ENCODE peak calls at places on chromosomes 16 and 17, in eight cellular contexts. One of them, this sample, is unnamed.

GRCh38 chr17:36072431-36073121 is 8.5 kb downstream of the CCL18 start:
- DNase-seq in sigmoid colon: no peak
- DNase-seq in stomach: peak
- DNase-seq in HCT116: peak
- DNase-seq in ovary: no peak
- DNase-seq in Peyer's patch: peak
- DNase-seq in A549: peak
- DNase-seq in IMR-90: peak
- DNase-seq in this sample: peak

GRCh38 chr17:68381076-68381900 is 76.0 kb downstream of the WIPI1 start:
- DNase-seq in sigmoid colon: peak
- DNase-seq in ovary: no peak
- DNase-seq in Peyer's patch: no peak
- DNase-seq in A549: no peak
- DNase-seq in IMR-90: peak
- DNase-seq in stomach: peak
- DNase-seq in HCT116: peak
- DNase-seq in this sample: peak

GRCh38 chr16:11681526-11681925 is 13.3 kb downstream of the SNN start:
- DNase-seq in IMR-90: no peak
- DNase-seq in stomach: no peak
- DNase-seq in A549: no peak
- DNase-seq in Peyer's patch: peak
- DNase-seq in ovary: no peak
- DNase-seq in HCT116: no peak
- DNase-seq in sigmoid colon: peak
- DNase-seq in this sample: no peak

GRCh38 chr17:21046215-21046614 is 3.4 kb upstream of the USP22 start:
- DNase-seq in sigmoid colon: no peak
- DNase-seq in HCT116: no peak
- DNase-seq in stomach: no peak
- DNase-seq in IMR-90: no peak
- DNase-seq in ovary: no peak
- DNase-seq in A549: no peak
- DNase-seq in Peyer's patch: no peak
- DNase-seq in this sample: no peak

GRCh38 chr17:63075969-63076368 is 109.9 kb downstream of the TANC2 start:
- DNase-seq in HCT116: no peak
- DNase-seq in ovary: no peak
- DNase-seq in A549: no peak
- DNase-seq in sigmoid colon: no peak
- DNase-seq in stomach: no peak
- DNase-seq in IMR-90: peak
- DNase-seq in Peyer's patch: no peak
- DNase-seq in this sample: no peak

GRCh38 chr17:80431246-80432195 is 16.6 kb downstream of the ENDOV start:
- DNase-seq in sigmoid colon: no peak
- DNase-seq in ovary: no peak
- DNase-seq in HCT116: no peak
- DNase-seq in A549: no peak
- DNase-seq in IMR-90: no peak
- DNase-seq in stomach: no peak
- DNase-seq in Peyer's patch: no peak
- DNase-seq in this sample: no peak

GRCh38 chr17:77649717-77650211 is 308.7 kb upstream of the TNRC6C start:
- DNase-seq in HCT116: peak
- DNase-seq in Peyer's patch: peak
- DNase-seq in A549: peak
- DNase-seq in stomach: no peak
- DNase-seq in sigmoid colon: peak
- DNase-seq in ovary: no peak
- DNase-seq in IMR-90: no peak
- DNase-seq in this sample: no peak

GRCh38 chr16:51981725-51982124 is 565.2 kb downstream of the TOX3 start:
- DNase-seq in A549: no peak
- DNase-seq in IMR-90: no peak
- DNase-seq in stomach: no peak
- DNase-seq in ovary: no peak
- DNase-seq in HCT116: no peak
- DNase-seq in sigmoid colon: no peak
- DNase-seq in Peyer's patch: no peak
- DNase-seq in this sample: no peak

GRCh38 chr16:9820481-9821246 is 361.6 kb downstream of the GRIN2A start:
- DNase-seq in sigmoid colon: no peak
- DNase-seq in IMR-90: no peak
- DNase-seq in HCT116: no peak
- DNase-seq in A549: no peak
- DNase-seq in ovary: no peak
- DNase-seq in stomach: no peak
- DNase-seq in Peyer's patch: no peak
- DNase-seq in this sample: no peak

GRCh38 chr17:12691173-12691572 is 25.5 kb downstream of the MYOCD start:
- DNase-seq in Peyer's patch: no peak
- DNase-seq in sigmoid colon: peak
- DNase-seq in IMR-90: peak
- DNase-seq in stomach: no peak
- DNase-seq in HCT116: no peak
- DNase-seq in A549: no peak
- DNase-seq in ovary: no peak
- DNase-seq in this sample: peak

GRCh38 chr17:76492989-76493501 is 8.2 kb downstream of the RHBDF2 start:
- DNase-seq in Peyer's patch: peak
- DNase-seq in ovary: no peak
- DNase-seq in IMR-90: peak
- DNase-seq in HCT116: no peak
- DNase-seq in sigmoid colon: peak
- DNase-seq in stomach: peak
- DNase-seq in A549: no peak
- DNase-seq in this sample: peak

GRCh38 chr16:81646561-81646960 is 132.5 kb upstream of the PLCG2 start:
- DNase-seq in IMR-90: peak
- DNase-seq in Peyer's patch: no peak
- DNase-seq in ovary: no peak
- DNase-seq in stomach: no peak
- DNase-seq in HCT116: no peak
- DNase-seq in A549: no peak
- DNase-seq in sigmoid colon: no peak
- DNase-seq in this sample: no peak

GRCh38 chr16:30926937-30927788 is 3.8 kb downstream of the FBXL19 start:
- DNase-seq in stomach: no peak
- DNase-seq in HCT116: no peak
- DNase-seq in IMR-90: no peak
- DNase-seq in A549: no peak
- DNase-seq in ovary: peak
- DNase-seq in sigmoid colon: no peak
- DNase-seq in Peyer's patch: no peak
- DNase-seq in this sample: no peak

GRCh38 chr17:57106107-57106835 is 21.2 kb downstream of the AKAP1 start:
- DNase-seq in sigmoid colon: no peak
- DNase-seq in ovary: no peak
- DNase-seq in stomach: no peak
- DNase-seq in A549: no peak
- DNase-seq in IMR-90: no peak
- DNase-seq in Peyer's patch: no peak
- DNase-seq in HCT116: peak
- DNase-seq in this sample: no peak

GRCh38 chr17:80101946-80102706 is 745 bp downstream of the GAA start:
- DNase-seq in stomach: no peak
- DNase-seq in A549: peak
- DNase-seq in HCT116: no peak
- DNase-seq in sigmoid colon: no peak
- DNase-seq in IMR-90: peak
- DNase-seq in Peyer's patch: peak
- DNase-seq in ovary: no peak
- DNase-seq in this sample: no peak

GRCh38 chr16:57167951-57168350 is 17.9 kb downstream of the PSME3IP1 start:
- DNase-seq in A549: no peak
- DNase-seq in HCT116: peak
- DNase-seq in IMR-90: peak
- DNase-seq in sigmoid colon: peak
- DNase-seq in ovary: no peak
- DNase-seq in stomach: no peak
- DNase-seq in Peyer's patch: no peak
- DNase-seq in this sample: no peak

GRCh38 chr17:57424777-57425188 is 168.5 kb downstream of the MSI2 start:
- DNase-seq in A549: no peak
- DNase-seq in HCT116: peak
- DNase-seq in IMR-90: peak
- DNase-seq in stomach: no peak
- DNase-seq in ovary: no peak
- DNase-seq in sigmoid colon: no peak
- DNase-seq in Peyer's patch: no peak
- DNase-seq in this sample: no peak

GRCh38 chr16:81647527-81647926 is 131.6 kb upstream of the PLCG2 start:
- DNase-seq in A549: peak
- DNase-seq in stomach: no peak
- DNase-seq in IMR-90: peak
- DNase-seq in ovary: no peak
- DNase-seq in sigmoid colon: no peak
- DNase-seq in HCT116: peak
- DNase-seq in Peyer's patch: no peak
- DNase-seq in this sample: no peak

GRCh38 chr17:21389352-21389751 is 13.2 kb downstream of the KCNJ12 start:
- DNase-seq in HCT116: no peak
- DNase-seq in IMR-90: no peak
- DNase-seq in A549: no peak
- DNase-seq in sigmoid colon: no peak
- DNase-seq in ovary: no peak
- DNase-seq in Peyer's patch: no peak
- DNase-seq in stomach: no peak
- DNase-seq in this sample: no peak

GRCh38 chr16:89534147-89534788 is 26.1 kb downstream of the SPG7 start:
- DNase-seq in A549: no peak
- DNase-seq in sigmoid colon: no peak
- DNase-seq in stomach: no peak
- DNase-seq in Peyer's patch: peak
- DNase-seq in IMR-90: no peak
- DNase-seq in ovary: no peak
- DNase-seq in HCT116: no peak
- DNase-seq in this sample: no peak

GRCh38 chr16:25838724-25839186 is 147.0 kb downstream of the HS3ST4 start:
- DNase-seq in sigmoid colon: no peak
- DNase-seq in A549: peak
- DNase-seq in stomach: no peak
- DNase-seq in IMR-90: peak
- DNase-seq in HCT116: peak
- DNase-seq in Peyer's patch: no peak
- DNase-seq in ovary: no peak
- DNase-seq in this sample: no peak

GRCh38 chr17:4810696-4811289 is 3.8 kb downstream of the PLD2 start:
- DNase-seq in sigmoid colon: no peak
- DNase-seq in stomach: no peak
- DNase-seq in HCT116: no peak
- DNase-seq in IMR-90: no peak
- DNase-seq in ovary: no peak
- DNase-seq in A549: no peak
- DNase-seq in Peyer's patch: no peak
- DNase-seq in this sample: no peak

DNA sequence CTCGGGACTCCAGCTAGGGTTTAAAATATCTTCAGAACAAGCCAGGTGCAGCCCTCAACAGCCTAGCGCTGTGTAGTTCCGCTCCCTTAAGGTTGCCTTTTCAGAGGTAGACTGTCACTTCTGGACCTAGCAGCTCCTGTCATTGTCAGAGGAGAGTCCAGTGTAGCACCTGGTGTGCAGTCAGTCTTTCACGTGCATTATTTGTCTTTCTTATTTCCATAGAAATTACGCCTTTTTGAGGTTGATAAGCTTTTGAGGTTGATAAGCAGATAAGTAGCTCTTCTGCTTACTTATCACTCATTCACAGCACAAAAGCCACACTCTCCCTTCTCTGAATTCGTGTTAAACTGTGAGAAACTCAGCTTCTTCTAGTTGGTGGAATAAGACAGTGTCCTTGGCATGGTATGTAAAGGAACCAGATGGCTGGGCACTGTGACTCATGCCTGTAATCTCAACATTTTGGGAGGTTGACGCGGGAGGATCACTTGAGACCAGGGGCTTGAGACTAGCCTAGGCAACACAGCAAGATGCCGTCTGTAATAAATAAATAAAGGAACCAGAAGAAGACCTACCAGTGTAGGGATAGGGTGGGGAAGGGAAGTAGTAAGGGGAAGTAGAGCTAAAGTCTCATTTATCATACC is 10.2 kb downstream of the EEF2K start:
- DNase-seq in A549: no peak
- DNase-seq in IMR-90: peak
- DNase-seq in stomach: no peak
- DNase-seq in Peyer's patch: no peak
- DNase-seq in sigmoid colon: no peak
- DNase-seq in ovary: no peak
- DNase-seq in HCT116: no peak
- DNase-seq in this sample: no peak
- TF ChIP-seq POLR2A in A549: no peak
- TF ChIP-seq POLR2A in IMR-90: no peak
- TF ChIP-seq POLR2A in stomach: no peak
- TF ChIP-seq POLR2A in Peyer's patch: no peak
- TF ChIP-seq POLR2A in sigmoid colon: no peak
- TF ChIP-seq POLR2A in ovary: no peak
- TF ChIP-seq POLR2A in HCT116: no peak
- TF ChIP-seq POLR2A in this sample: no peak

DNA sequence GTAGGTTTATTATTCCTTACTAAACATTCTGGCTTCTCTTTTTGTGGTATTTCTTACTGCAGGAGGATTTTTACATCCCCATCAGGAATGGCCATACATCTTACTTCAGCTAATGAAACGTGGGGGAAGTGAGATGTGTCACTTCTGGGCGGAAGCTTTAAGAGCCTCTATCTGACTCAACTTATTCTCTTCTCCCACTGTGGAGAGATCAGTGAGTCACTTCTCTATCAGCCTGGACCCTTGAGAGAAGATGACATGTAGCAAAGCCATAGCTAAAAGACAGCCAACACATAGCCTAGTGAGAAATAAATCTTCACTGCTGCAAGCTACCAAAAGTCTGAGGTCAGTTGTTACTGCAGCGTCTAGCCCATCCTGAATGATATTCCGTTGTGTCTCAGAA is 1066.7 kb upstream of the RBFOX1 start:
- DNase-seq in stomach: no peak
- DNase-seq in IMR-90: no peak
- DNase-seq in sigmoid colon: no peak
- DNase-seq in Peyer's patch: no peak
- DNase-seq in ovary: no peak
- DNase-seq in HCT116: no peak
- DNase-seq in A549: no peak
- DNase-seq in this sample: no peak
- TF ChIP-seq CTCF in stomach: no peak
- TF ChIP-seq CTCF in IMR-90: no peak
- TF ChIP-seq CTCF in sigmoid colon: no peak
- TF ChIP-seq CTCF in Peyer's patch: no peak
- TF ChIP-seq CTCF in ovary: no peak
- TF ChIP-seq CTCF in HCT116: no peak
- TF ChIP-seq CTCF in A549: no peak
- TF ChIP-seq CTCF in this sample: no peak

GRCh38 chr16:2513405-2514332 is at the start of gene ATP6V0C:
- DNase-seq in Peyer's patch: peak
- DNase-seq in ovary: peak
- DNase-seq in sigmoid colon: peak
- DNase-seq in A549: peak
- DNase-seq in IMR-90: peak
- DNase-seq in HCT116: peak
- DNase-seq in stomach: peak
- DNase-seq in this sample: peak
- TF ChIP-seq POLR2A in Peyer's patch: peak
- TF ChIP-seq POLR2A in ovary: peak
- TF ChIP-seq POLR2A in sigmoid colon: peak
- TF ChIP-seq POLR2A in A549: peak
- TF ChIP-seq POLR2A in IMR-90: peak
- TF ChIP-seq POLR2A in HCT116: peak
- TF ChIP-seq POLR2A in stomach: peak
- TF ChIP-seq POLR2A in this sample: peak

GRCh38 chr16:5056347-5056746 is 9.4 kb downstream of the C16orf89 start:
- DNase-seq in HCT116: peak
- DNase-seq in IMR-90: no peak
- DNase-seq in stomach: peak
- DNase-seq in A549: no peak
- DNase-seq in Peyer's patch: peak
- DNase-seq in ovary: no peak
- DNase-seq in sigmoid colon: no peak
- DNase-seq in this sample: no peak
- TF ChIP-seq CTCF in HCT116: peak
- TF ChIP-seq CTCF in IMR-90: peak
- TF ChIP-seq CTCF in stomach: no peak
- TF ChIP-seq CTCF in A549: peak
- TF ChIP-seq CTCF in Peyer's patch: no peak
- TF ChIP-seq CTCF in ovary: no peak
- TF ChIP-seq CTCF in sigmoid colon: no peak
- TF ChIP-seq CTCF in this sample: no peak